ENCODE peak calls at places on chromosomes 5 and 9, in seven cellular contexts. One of them, this sample, is unnamed.

GRCh38 chr9:38101423-38101822 is 32.4 kb upstream of the SHB start:
- DNase-seq in cardiac fibroblast: no peak
- DNase-seq in NCI-H345: no peak
- DNase-seq in AG08396: no peak
- DNase-seq in LoVo: no peak
- DNase-seq in GM12878: no peak
- DNase-seq in sigmoid colon: no peak
- DNase-seq in this sample: no peak

GRCh38 chr5:98938459-98938858 is 9.7 kb upstream of the CHD1 start:
- DNase-seq in cardiac fibroblast: peak; percentile 78
- DNase-seq in NCI-H345: no peak
- DNase-seq in AG08396: peak; percentile 43
- DNase-seq in LoVo: no peak
- DNase-seq in GM12878: no peak
- DNase-seq in sigmoid colon: no peak
- DNase-seq in this sample: no peak

GRCh38 chr9:130343445-130343918 is 77.9 kb downstream of the HMCN2 start:
- DNase-seq in cardiac fibroblast: no peak
- DNase-seq in NCI-H345: peak; percentile 32
- DNase-seq in AG08396: peak; percentile 42
- DNase-seq in LoVo: no peak
- DNase-seq in GM12878: no peak
- DNase-seq in sigmoid colon: peak; percentile 75
- DNase-seq in this sample: no peak

GRCh38 chr5:1507457-1507856 is 16.3 kb downstream of the LPCAT1 start:
- DNase-seq in cardiac fibroblast: no peak
- DNase-seq in NCI-H345: no peak
- DNase-seq in AG08396: no peak
- DNase-seq in LoVo: no peak
- DNase-seq in GM12878: no peak
- DNase-seq in sigmoid colon: peak; percentile 54
- DNase-seq in this sample: no peak

GRCh38 chr9:79166005-79166404 is 405.8 kb upstream of the TLE4 start:
- DNase-seq in cardiac fibroblast: peak; percentile 27
- DNase-seq in NCI-H345: no peak
- DNase-seq in AG08396: no peak
- DNase-seq in LoVo: no peak
- DNase-seq in GM12878: no peak
- DNase-seq in sigmoid colon: no peak
- DNase-seq in this sample: no peak

GRCh38 chr5:58922392-58923171 is 339.7 kb downstream of the RAB3C start:
- DNase-seq in cardiac fibroblast: no peak
- DNase-seq in NCI-H345: no peak
- DNase-seq in AG08396: peak; percentile 40
- DNase-seq in LoVo: no peak
- DNase-seq in GM12878: no peak
- DNase-seq in sigmoid colon: peak; percentile 92
- DNase-seq in this sample: no peak

GRCh38 chr9:34501889-34502425 is 20.8 kb downstream of the ENHO start:
- DNase-seq in cardiac fibroblast: peak; percentile 31
- DNase-seq in NCI-H345: no peak
- DNase-seq in AG08396: peak; percentile 40
- DNase-seq in LoVo: peak; percentile 58
- DNase-seq in GM12878: no peak
- DNase-seq in sigmoid colon: peak; percentile 89
- DNase-seq in this sample: no peak

GRCh38 chr5:135091286-135091685 is 57.3 kb upstream of the PITX1 start:
- DNase-seq in cardiac fibroblast: no peak
- DNase-seq in NCI-H345: no peak
- DNase-seq in AG08396: no peak
- DNase-seq in LoVo: no peak
- DNase-seq in GM12878: no peak
- DNase-seq in sigmoid colon: no peak
- DNase-seq in this sample: no peak

GRCh38 chr9:4839470-4839912 is 46.7 kb downstream of the RCL1 start:
- DNase-seq in cardiac fibroblast: peak; percentile 69
- DNase-seq in NCI-H345: no peak
- DNase-seq in AG08396: no peak
- DNase-seq in LoVo: no peak
- DNase-seq in GM12878: no peak
- DNase-seq in sigmoid colon: no peak
- DNase-seq in this sample: no peak

GRCh38 chr5:14809369-14810144 is 62.0 kb downstream of the ANKH start:
- DNase-seq in cardiac fibroblast: peak; percentile 94
- DNase-seq in NCI-H345: no peak
- DNase-seq in AG08396: peak; percentile 83
- DNase-seq in LoVo: peak; percentile 46
- DNase-seq in GM12878: peak; percentile 88
- DNase-seq in sigmoid colon: peak; percentile 73
- DNase-seq in this sample: peak; percentile 80

GRCh38 chr5:38634961-38635369 is 78.5 kb upstream of the LIFR start:
- DNase-seq in cardiac fibroblast: no peak
- DNase-seq in NCI-H345: no peak
- DNase-seq in AG08396: no peak
- DNase-seq in LoVo: no peak
- DNase-seq in GM12878: no peak
- DNase-seq in sigmoid colon: no peak
- DNase-seq in this sample: no peak

GRCh38 chr5:138083702-138084101 is at the start of gene WNT8A:
- DNase-seq in cardiac fibroblast: no peak
- DNase-seq in NCI-H345: no peak
- DNase-seq in AG08396: no peak
- DNase-seq in LoVo: no peak
- DNase-seq in GM12878: no peak
- DNase-seq in sigmoid colon: no peak
- DNase-seq in this sample: no peak

GRCh38 chr9:106862946-106863740 is at the start of gene ZNF462:
- DNase-seq in cardiac fibroblast: peak; percentile 84
- DNase-seq in NCI-H345: peak; percentile 67
- DNase-seq in AG08396: peak; percentile 48
- DNase-seq in LoVo: peak; percentile 44
- DNase-seq in GM12878: no peak
- DNase-seq in sigmoid colon: peak; percentile 81
- DNase-seq in this sample: peak; percentile 62

GRCh38 chr5:109855056-109855455 is 165.3 kb downstream of the MAN2A1 start:
- DNase-seq in cardiac fibroblast: peak; percentile 23
- DNase-seq in NCI-H345: no peak
- DNase-seq in AG08396: no peak
- DNase-seq in LoVo: no peak
- DNase-seq in GM12878: no peak
- DNase-seq in sigmoid colon: no peak
- DNase-seq in this sample: no peak

GRCh38 chr9:92378825-92379535 is 25.4 kb downstream of the OGN start:
- DNase-seq in cardiac fibroblast: peak; percentile 17
- DNase-seq in NCI-H345: peak; percentile 15
- DNase-seq in AG08396: no peak
- DNase-seq in LoVo: no peak
- DNase-seq in GM12878: no peak
- DNase-seq in sigmoid colon: no peak
- DNase-seq in this sample: no peak

GRCh38 chr9:71748280-71748743 is 20.0 kb downstream of the CEMIP2 start:
- DNase-seq in cardiac fibroblast: peak; percentile 90
- DNase-seq in NCI-H345: no peak
- DNase-seq in AG08396: peak; percentile 39
- DNase-seq in LoVo: no peak
- DNase-seq in GM12878: no peak
- DNase-seq in sigmoid colon: no peak
- DNase-seq in this sample: peak; percentile 46

GRCh38 chr9:81669011-81669739 is 20.2 kb downstream of the TLE1 start:
- DNase-seq in cardiac fibroblast: peak; percentile 27
- DNase-seq in NCI-H345: no peak
- DNase-seq in AG08396: no peak
- DNase-seq in LoVo: no peak
- DNase-seq in GM12878: no peak
- DNase-seq in sigmoid colon: no peak
- DNase-seq in this sample: no peak

GRCh38 chr5:5629579-5629978 is 207.1 kb downstream of the ICE1 start:
- DNase-seq in cardiac fibroblast: peak; percentile 4
- DNase-seq in NCI-H345: no peak
- DNase-seq in AG08396: no peak
- DNase-seq in LoVo: no peak
- DNase-seq in GM12878: no peak
- DNase-seq in sigmoid colon: no peak
- DNase-seq in this sample: no peak

GRCh38 chr9:125807065-125807464 is 59.9 kb downstream of the PBX3 start:
- DNase-seq in cardiac fibroblast: peak; percentile 84
- DNase-seq in NCI-H345: no peak
- DNase-seq in AG08396: peak; percentile 9
- DNase-seq in LoVo: no peak
- DNase-seq in GM12878: no peak
- DNase-seq in sigmoid colon: no peak
- DNase-seq in this sample: no peak

GRCh38 chr5:134029156-134029555 is 24.4 kb upstream of the VDAC1 start:
- DNase-seq in cardiac fibroblast: peak; percentile 97
- DNase-seq in NCI-H345: no peak
- DNase-seq in AG08396: peak; percentile 68
- DNase-seq in LoVo: peak; percentile 85
- DNase-seq in GM12878: no peak
- DNase-seq in sigmoid colon: no peak
- DNase-seq in this sample: peak; percentile 76

GRCh38 chr5:143262393-143263174 is 140.9 kb downstream of the NR3C1 start:
- DNase-seq in cardiac fibroblast: peak; percentile 98
- DNase-seq in NCI-H345: no peak
- DNase-seq in AG08396: no peak
- DNase-seq in LoVo: peak; percentile 18
- DNase-seq in GM12878: peak; percentile 48
- DNase-seq in sigmoid colon: no peak
- DNase-seq in this sample: peak; percentile 89

GRCh38 chr9:79817469-79818004 is 245.8 kb downstream of the TLE4 start:
- DNase-seq in cardiac fibroblast: no peak
- DNase-seq in NCI-H345: no peak
- DNase-seq in AG08396: no peak
- DNase-seq in LoVo: no peak
- DNase-seq in GM12878: no peak
- DNase-seq in sigmoid colon: no peak
- DNase-seq in this sample: no peak

GRCh38 chr9:87276327-87276841 is 221.3 kb upstream of the DAPK1 start:
- DNase-seq in cardiac fibroblast: peak; percentile 92
- DNase-seq in NCI-H345: no peak
- DNase-seq in AG08396: no peak
- DNase-seq in LoVo: no peak
- DNase-seq in GM12878: peak; percentile 43
- DNase-seq in sigmoid colon: no peak
- DNase-seq in this sample: no peak

GRCh38 chr5:32504923-32505596 is 60.5 kb upstream of the ZFR start:
- DNase-seq in cardiac fibroblast: peak; percentile 82
- DNase-seq in NCI-H345: peak; percentile 81
- DNase-seq in AG08396: peak; percentile 79
- DNase-seq in LoVo: no peak
- DNase-seq in GM12878: no peak
- DNase-seq in sigmoid colon: peak; percentile 91
- DNase-seq in this sample: no peak

GRCh38 chr9:77384406-77384805 is 207.1 kb downstream of the VPS13A start:
- DNase-seq in cardiac fibroblast: peak; percentile 84
- DNase-seq in NCI-H345: no peak
- DNase-seq in AG08396: peak; percentile 10
- DNase-seq in LoVo: peak; percentile 4
- DNase-seq in GM12878: no peak
- DNase-seq in sigmoid colon: no peak
- DNase-seq in this sample: peak; percentile 75

GRCh38 chr5:69209607-69210006 is 20.2 kb downstream of the CENPH start:
- DNase-seq in cardiac fibroblast: peak; percentile 35
- DNase-seq in NCI-H345: no peak
- DNase-seq in AG08396: peak; percentile 8
- DNase-seq in LoVo: no peak
- DNase-seq in GM12878: no peak
- DNase-seq in sigmoid colon: no peak
- DNase-seq in this sample: no peak

GRCh38 chr5:173919443-173919842 is 31.3 kb downstream of the CPEB4 start:
- DNase-seq in cardiac fibroblast: peak; percentile 66
- DNase-seq in NCI-H345: no peak
- DNase-seq in AG08396: no peak
- DNase-seq in LoVo: peak; percentile 47
- DNase-seq in GM12878: no peak
- DNase-seq in sigmoid colon: no peak
- DNase-seq in this sample: peak; percentile 78